ENCODE peak calls at places on chromosome 18, in ten cellular contexts. B, Q, P, Y, D, G, U, C, K and T are unnamed samples.

GRCh38 chr18:11849845-11850747 is 1.1 kb upstream of the CHMP1B start:
- DNase-seq in K (peak; percentile 84), U (peak; percentile 88), Q (peak; percentile 29), Y (peak; percentile 71), B (peak; percentile 64), C (no peak), P (peak; percentile 62), D (peak; percentile 38), G (peak; percentile 86), T (peak; percentile 67)

GRCh38 chr18:9838144-9838877 is 47.5 kb upstream of the TXNDC2 start:
- DNase-seq in Y (no peak), D (peak; percentile 40), U (no peak), B (no peak), P (no peak), C (no peak), Q (no peak), K (peak; percentile 71), G (peak; percentile 33), T (no peak)

GRCh38 chr18:44637210-44638051 is 43.3 kb upstream of the SETBP1 start:
- DNase-seq in U (no peak), C (no peak), D (no peak), P (no peak), K (no peak), Y (no peak), B (no peak), G (peak; percentile 28), Q (no peak), T (no peak)

GRCh38 chr18:29083545-29083944 is 906.6 kb upstream of the CDH2 start:
- DNase-seq in K (no peak), U (no peak), P (no peak), D (no peak), Y (no peak), G (no peak), C (no peak), B (no peak), Q (no peak), T (no peak)

GRCh38 chr18:35610089-35610488 is 28.5 kb downstream of the GALNT1 start:
- DNase-seq in B (no peak), C (no peak), Q (no peak), K (no peak), U (no peak), P (no peak), Y (peak; percentile 38), G (peak; percentile 18), D (peak; percentile 1), T (peak; percentile 19)

GRCh38 chr18:59502222-59502898 is 143.3 kb upstream of the LMAN1 start:
- DNase-seq in B (no peak), Q (peak; percentile 49), Y (no peak), K (peak; percentile 50), G (no peak), C (no peak), U (no peak), P (no peak), D (no peak), T (no peak)

GRCh38 chr18:61854578-61854977 is 38.2 kb downstream of the RNF152 start:
- DNase-seq in D (peak; percentile 31), Y (no peak), G (no peak), K (no peak), Q (no peak), B (no peak), U (no peak), C (no peak), P (no peak), T (no peak)

GRCh38 chr18:7754725-7755181 is 187.6 kb downstream of the PTPRM start:
- DNase-seq in K (peak; percentile 61), U (no peak), Q (no peak), G (peak; percentile 52), P (no peak), D (no peak), Y (no peak), C (no peak), B (no peak), T (peak; percentile 68)

GRCh38 chr18:69444221-69444620 is 43.5 kb downstream of the DOK6 start:
- DNase-seq in B (no peak), P (no peak), G (no peak), C (no peak), Y (no peak), K (no peak), U (no peak), D (no peak), Q (no peak), T (no peak)

GRCh38 chr18:42196651-42197050 is 241.6 kb downstream of the PIK3C3 start:
- DNase-seq in Y (no peak), U (no peak), G (no peak), C (no peak), D (no peak), Q (no peak), K (no peak), P (no peak), B (no peak), T (no peak)

GRCh38 chr18:76708036-76708726 is 114.2 kb upstream of the ZNF236 start:
- DNase-seq in B (no peak), U (no peak), K (no peak), Y (no peak), C (no peak), G (no peak), Q (no peak), D (no peak), P (no peak), T (no peak)

GRCh38 chr18:28494151-28494550 is 317.2 kb upstream of the CDH2 start:
- DNase-seq in P (no peak), G (no peak), B (no peak), K (no peak), D (no peak), C (no peak), Y (no peak), Q (no peak), U (no peak), T (no peak)

GRCh38 chr18:68638613-68639012 is 76.3 kb downstream of the TMX3 start:
- DNase-seq in Q (no peak), U (no peak), G (no peak), B (no peak), Y (no peak), K (no peak), P (no peak), D (no peak), C (no peak), T (no peak)

GRCh38 chr18:48732767-48733424 is 194.1 kb downstream of the CTIF start:
- DNase-seq in G (no peak), U (peak; percentile 55), Y (no peak), B (no peak), K (no peak), D (peak; percentile 2), Q (no peak), P (no peak), C (no peak), T (no peak)

GRCh38 chr18:54100466-54100865 is 124.0 kb downstream of the MBD2 start:
- DNase-seq in U (no peak), P (no peak), G (no peak), Y (no peak), K (no peak), B (no peak), D (no peak), Q (no peak), C (no peak), T (no peak)

GRCh38 chr18:45690975-45691815 is 32.8 kb upstream of the SLC14A1 start:
- DNase-seq in K (peak; percentile 67), U (peak; percentile 92), B (peak; percentile 84), P (peak; percentile 68), Q (peak; percentile 33), D (peak; percentile 63), C (peak; percentile 90), G (peak; percentile 69), Y (peak; percentile 79), T (peak; percentile 84)

GRCh38 chr18:8478166-8478967 is 130.9 kb upstream of the RAB12 start:
- DNase-seq in U (peak; percentile 86), Y (peak; percentile 57), C (peak; percentile 84), D (peak; percentile 55), B (peak; percentile 62), P (peak; percentile 40), G (peak; percentile 51), Q (no peak), K (peak; percentile 48), T (peak; percentile 40)

GRCh38 chr18:6714027-6714426 is 15.5 kb upstream of the ARHGAP28 start:
- DNase-seq in C (no peak), D (no peak), U (no peak), K (no peak), Q (no peak), P (no peak), G (no peak), Y (no peak), B (no peak), T (no peak)

GRCh38 chr18:30920757-30921156 is 121.8 kb downstream of the DSC3 start:
- DNase-seq in P (no peak), K (no peak), Y (no peak), B (no peak), C (no peak), D (no peak), G (no peak), Q (no peak), U (no peak), T (no peak)

GRCh38 chr18:74832999-74833398 is 235.3 kb downstream of the ZNF407 start:
- DNase-seq in G (no peak), Q (no peak), P (no peak), Y (no peak), U (no peak), C (no peak), B (no peak), K (no peak), D (no peak), T (no peak)

GRCh38 chr18:2070636-2071035 is 500.7 kb downstream of the METTL4 start:
- DNase-seq in G (no peak), C (no peak), K (no peak), D (peak; percentile 29), P (no peak), Q (no peak), B (no peak), Y (no peak), U (no peak), T (no peak)